ENCODE peak calls at places on chromosomes 1 and 21, in seven cellular contexts. One of them, this sample, is unnamed.

GRCh38 chr1:53572802-53573148 is 113.6 kb downstream of the DMRTB1 start:
- DNase-seq in heart left ventricle: no peak
- DNase-seq in right lobe of liver: no peak
- DNase-seq in mammary epithelial cell: no peak
- DNase-seq in astrocyte of the spinal cord: no peak
- DNase-seq in mucosa of descending colon: no peak
- DNase-seq in foreskin fibroblast: no peak
- DNase-seq in this sample: no peak

GRCh38 chr21:33761104-33762036 is 119.1 kb downstream of the ITSN1 start:
- DNase-seq in heart left ventricle: no peak
- DNase-seq in mucosa of descending colon: no peak
- DNase-seq in foreskin fibroblast: peak
- DNase-seq in astrocyte of the spinal cord: peak
- DNase-seq in mammary epithelial cell: peak
- DNase-seq in right lobe of liver: no peak
- DNase-seq in this sample: no peak

GRCh38 chr21:44482581-44483287 is 27.4 kb downstream of the LRRC3 start:
- DNase-seq in heart left ventricle: no peak
- DNase-seq in foreskin fibroblast: no peak
- DNase-seq in right lobe of liver: peak
- DNase-seq in mammary epithelial cell: no peak
- DNase-seq in astrocyte of the spinal cord: no peak
- DNase-seq in mucosa of descending colon: no peak
- DNase-seq in this sample: no peak

GRCh38 chr1:25204797-25205441 is 27.4 kb downstream of the SYF2 start:
- DNase-seq in mammary epithelial cell: peak
- DNase-seq in right lobe of liver: no peak
- DNase-seq in mucosa of descending colon: no peak
- DNase-seq in astrocyte of the spinal cord: peak
- DNase-seq in foreskin fibroblast: peak
- DNase-seq in heart left ventricle: no peak
- DNase-seq in this sample: no peak

GRCh38 chr1:227190321-227190720 is 128.0 kb downstream of the CDC42BPA start:
- DNase-seq in heart left ventricle: no peak
- DNase-seq in mucosa of descending colon: no peak
- DNase-seq in foreskin fibroblast: no peak
- DNase-seq in astrocyte of the spinal cord: no peak
- DNase-seq in right lobe of liver: no peak
- DNase-seq in mammary epithelial cell: no peak
- DNase-seq in this sample: no peak

GRCh38 chr1:243712890-243713425 is 137.1 kb downstream of the AKT3 start:
- DNase-seq in right lobe of liver: no peak
- DNase-seq in mucosa of descending colon: no peak
- DNase-seq in mammary epithelial cell: no peak
- DNase-seq in heart left ventricle: no peak
- DNase-seq in astrocyte of the spinal cord: peak
- DNase-seq in foreskin fibroblast: no peak
- DNase-seq in this sample: no peak

GRCh38 chr1:226480459-226480858 is 68.1 kb upstream of the STUM start:
- DNase-seq in foreskin fibroblast: no peak
- DNase-seq in right lobe of liver: no peak
- DNase-seq in heart left ventricle: no peak
- DNase-seq in astrocyte of the spinal cord: no peak
- DNase-seq in mammary epithelial cell: no peak
- DNase-seq in mucosa of descending colon: no peak
- DNase-seq in this sample: no peak

GRCh38 chr1:81305997-81306452 is 494.7 kb upstream of the ADGRL2 start:
- DNase-seq in right lobe of liver: no peak
- DNase-seq in heart left ventricle: no peak
- DNase-seq in astrocyte of the spinal cord: peak
- DNase-seq in foreskin fibroblast: peak
- DNase-seq in mucosa of descending colon: no peak
- DNase-seq in mammary epithelial cell: peak
- DNase-seq in this sample: no peak

GRCh38 chr21:45548711-45549491 is 6.7 kb upstream of the SLC19A1 start:
- DNase-seq in mucosa of descending colon: no peak
- DNase-seq in heart left ventricle: no peak
- DNase-seq in mammary epithelial cell: no peak
- DNase-seq in foreskin fibroblast: no peak
- DNase-seq in astrocyte of the spinal cord: no peak
- DNase-seq in right lobe of liver: peak
- DNase-seq in this sample: no peak

GRCh38 chr1:152533327-152533938 is 19.2 kb downstream of the CRCT1 start:
- DNase-seq in heart left ventricle: no peak
- DNase-seq in foreskin fibroblast: no peak
- DNase-seq in astrocyte of the spinal cord: peak
- DNase-seq in right lobe of liver: peak
- DNase-seq in mammary epithelial cell: peak
- DNase-seq in mucosa of descending colon: no peak
- DNase-seq in this sample: no peak

GRCh38 chr1:233613252-233614172 is at the start of gene KCNK1:
- DNase-seq in heart left ventricle: peak
- DNase-seq in astrocyte of the spinal cord: peak
- DNase-seq in mucosa of descending colon: peak
- DNase-seq in mammary epithelial cell: peak
- DNase-seq in foreskin fibroblast: peak
- DNase-seq in right lobe of liver: peak
- DNase-seq in this sample: no peak

GRCh38 chr1:52225174-52225573 is 83.3 kb downstream of the ZFYVE9 start:
- DNase-seq in astrocyte of the spinal cord: no peak
- DNase-seq in right lobe of liver: no peak
- DNase-seq in mammary epithelial cell: no peak
- DNase-seq in mucosa of descending colon: no peak
- DNase-seq in heart left ventricle: no peak
- DNase-seq in foreskin fibroblast: no peak
- DNase-seq in this sample: no peak

GRCh38 chr21:27572681-27573080 is 605.8 kb upstream of the ADAMTS5 start:
- DNase-seq in mammary epithelial cell: peak
- DNase-seq in mucosa of descending colon: no peak
- DNase-seq in right lobe of liver: no peak
- DNase-seq in astrocyte of the spinal cord: peak
- DNase-seq in heart left ventricle: no peak
- DNase-seq in foreskin fibroblast: peak
- DNase-seq in this sample: no peak

GRCh38 chr1:33537885-33538284 is 65.4 kb downstream of the ZSCAN20 start:
- DNase-seq in mammary epithelial cell: no peak
- DNase-seq in astrocyte of the spinal cord: no peak
- DNase-seq in right lobe of liver: no peak
- DNase-seq in foreskin fibroblast: no peak
- DNase-seq in heart left ventricle: no peak
- DNase-seq in mucosa of descending colon: no peak
- DNase-seq in this sample: no peak

DNA sequence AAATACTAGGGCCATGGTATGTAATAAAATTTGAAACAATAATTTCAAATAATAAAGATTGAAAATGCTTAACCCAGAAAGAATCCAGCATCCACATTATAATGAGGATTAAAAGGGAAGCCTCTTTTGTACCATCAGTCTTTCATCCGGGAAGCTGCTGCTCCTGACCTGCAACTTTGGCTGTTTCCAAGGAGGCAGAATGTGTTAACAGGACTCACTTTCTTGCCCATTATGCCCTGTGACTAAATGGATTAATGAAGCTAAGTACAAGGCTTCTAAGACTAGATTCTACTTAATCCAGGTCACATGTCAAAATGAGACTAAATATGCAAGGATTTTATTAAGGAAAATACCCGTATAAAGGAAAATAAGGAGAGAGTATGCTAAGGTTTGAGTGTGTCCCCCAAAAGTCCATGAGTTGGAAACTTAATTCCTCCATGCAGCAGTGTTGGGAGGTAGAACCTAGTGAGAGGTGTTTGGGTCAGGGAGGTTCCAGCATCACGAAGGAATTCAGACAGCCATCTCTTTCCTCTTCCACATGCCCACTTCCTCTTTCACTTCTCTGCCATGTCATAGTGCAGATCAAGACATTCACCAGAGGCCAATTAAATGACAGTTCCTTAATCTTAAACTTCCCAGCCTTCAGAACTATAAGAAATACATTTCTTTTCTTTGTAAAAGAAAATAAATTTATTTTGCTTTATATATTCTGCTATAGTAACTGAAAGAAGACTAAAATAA is 27.7 kb downstream of the FMO2 start:
- DNase-seq in foreskin fibroblast: no peak
- DNase-seq in astrocyte of the spinal cord: no peak
- DNase-seq in mucosa of descending colon: no peak
- DNase-seq in mammary epithelial cell: no peak
- DNase-seq in heart left ventricle: no peak
- DNase-seq in right lobe of liver: no peak
- DNase-seq in this sample: no peak
- TF ChIP-seq CTCF in foreskin fibroblast: no peak
- TF ChIP-seq CTCF in astrocyte of the spinal cord: no peak
- TF ChIP-seq CTCF in mucosa of descending colon: no peak
- TF ChIP-seq CTCF in mammary epithelial cell: no peak
- TF ChIP-seq CTCF in heart left ventricle: no peak
- TF ChIP-seq CTCF in right lobe of liver: no peak
- TF ChIP-seq CTCF in this sample: no peak

GRCh38 chr1:201260236-201260591 is 23.1 kb upstream of the PKP1 start:
- DNase-seq in mucosa of descending colon: no peak
- DNase-seq in heart left ventricle: no peak
- DNase-seq in astrocyte of the spinal cord: no peak
- DNase-seq in foreskin fibroblast: no peak
- DNase-seq in mammary epithelial cell: no peak
- DNase-seq in right lobe of liver: no peak
- DNase-seq in this sample: no peak
- H3K4me3 ChIP-seq in mucosa of descending colon: no peak
- H3K4me3 ChIP-seq in heart left ventricle: no peak
- H3K4me3 ChIP-seq in astrocyte of the spinal cord: no peak
- H3K4me3 ChIP-seq in foreskin fibroblast: peak
- H3K4me3 ChIP-seq in mammary epithelial cell: no peak
- H3K4me3 ChIP-seq in right lobe of liver: no peak
- H3K4me3 ChIP-seq in this sample: no peak

DNA sequence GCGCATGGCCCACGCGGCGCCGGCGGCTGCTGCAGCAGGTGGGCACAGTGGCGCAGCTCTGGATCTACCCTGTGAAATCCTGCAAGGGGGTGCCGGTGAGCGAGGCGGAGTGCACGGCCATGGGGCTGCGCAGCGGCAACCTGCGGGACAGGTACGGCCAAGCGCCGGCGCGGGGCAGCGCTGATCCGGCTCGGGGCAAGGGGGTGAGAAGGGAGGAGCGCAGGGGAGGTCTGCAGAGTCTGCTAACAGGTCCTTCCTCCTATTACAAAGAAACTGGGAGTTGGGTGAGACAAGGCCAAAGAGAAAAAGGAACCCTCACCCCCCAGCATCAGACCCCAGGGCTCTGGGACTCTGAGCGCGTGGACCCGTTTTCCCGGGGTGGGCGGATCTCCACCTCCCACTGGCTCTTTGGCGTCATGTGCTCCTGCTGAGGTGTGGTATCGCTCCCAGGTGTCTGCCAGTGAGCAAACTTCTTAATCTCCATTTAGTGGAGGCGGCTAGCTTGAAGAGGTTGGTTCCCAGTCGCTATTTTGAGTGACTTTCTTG is 429 bp downstream of the MTARC1 start:
- DNase-seq in astrocyte of the spinal cord: no peak
- DNase-seq in heart left ventricle: no peak
- DNase-seq in mucosa of descending colon: peak
- DNase-seq in right lobe of liver: peak
- DNase-seq in foreskin fibroblast: no peak
- DNase-seq in mammary epithelial cell: peak
- DNase-seq in this sample: no peak
- TF ChIP-seq CTCF in astrocyte of the spinal cord: no peak
- TF ChIP-seq CTCF in heart left ventricle: no peak
- TF ChIP-seq CTCF in mucosa of descending colon: no peak
- TF ChIP-seq CTCF in right lobe of liver: no peak
- TF ChIP-seq CTCF in foreskin fibroblast: no peak
- TF ChIP-seq CTCF in mammary epithelial cell: no peak
- TF ChIP-seq CTCF in this sample: no peak

GRCh38 chr1:8463144-8463927 is 145.4 kb downstream of the SLC45A1 start:
- DNase-seq in heart left ventricle: no peak
- DNase-seq in mucosa of descending colon: no peak
- DNase-seq in right lobe of liver: no peak
- DNase-seq in astrocyte of the spinal cord: peak
- DNase-seq in mammary epithelial cell: no peak
- DNase-seq in foreskin fibroblast: peak
- DNase-seq in this sample: no peak
- H3K4me3 ChIP-seq in heart left ventricle: peak
- H3K4me3 ChIP-seq in mucosa of descending colon: no peak
- H3K4me3 ChIP-seq in right lobe of liver: no peak
- H3K4me3 ChIP-seq in astrocyte of the spinal cord: no peak
- H3K4me3 ChIP-seq in mammary epithelial cell: no peak
- H3K4me3 ChIP-seq in foreskin fibroblast: peak
- H3K4me3 ChIP-seq in this sample: no peak

GRCh38 chr1:22747021-22747734 is 36.5 kb downstream of the EPHB2 start:
- DNase-seq in astrocyte of the spinal cord: peak
- DNase-seq in heart left ventricle: no peak
- DNase-seq in foreskin fibroblast: peak
- DNase-seq in mucosa of descending colon: no peak
- DNase-seq in right lobe of liver: no peak
- DNase-seq in mammary epithelial cell: peak
- DNase-seq in this sample: no peak
- TF ChIP-seq CTCF in astrocyte of the spinal cord: no peak
- TF ChIP-seq CTCF in heart left ventricle: no peak
- TF ChIP-seq CTCF in foreskin fibroblast: no peak
- TF ChIP-seq CTCF in mucosa of descending colon: no peak
- TF ChIP-seq CTCF in right lobe of liver: no peak
- TF ChIP-seq CTCF in mammary epithelial cell: no peak
- TF ChIP-seq CTCF in this sample: no peak

DNA sequence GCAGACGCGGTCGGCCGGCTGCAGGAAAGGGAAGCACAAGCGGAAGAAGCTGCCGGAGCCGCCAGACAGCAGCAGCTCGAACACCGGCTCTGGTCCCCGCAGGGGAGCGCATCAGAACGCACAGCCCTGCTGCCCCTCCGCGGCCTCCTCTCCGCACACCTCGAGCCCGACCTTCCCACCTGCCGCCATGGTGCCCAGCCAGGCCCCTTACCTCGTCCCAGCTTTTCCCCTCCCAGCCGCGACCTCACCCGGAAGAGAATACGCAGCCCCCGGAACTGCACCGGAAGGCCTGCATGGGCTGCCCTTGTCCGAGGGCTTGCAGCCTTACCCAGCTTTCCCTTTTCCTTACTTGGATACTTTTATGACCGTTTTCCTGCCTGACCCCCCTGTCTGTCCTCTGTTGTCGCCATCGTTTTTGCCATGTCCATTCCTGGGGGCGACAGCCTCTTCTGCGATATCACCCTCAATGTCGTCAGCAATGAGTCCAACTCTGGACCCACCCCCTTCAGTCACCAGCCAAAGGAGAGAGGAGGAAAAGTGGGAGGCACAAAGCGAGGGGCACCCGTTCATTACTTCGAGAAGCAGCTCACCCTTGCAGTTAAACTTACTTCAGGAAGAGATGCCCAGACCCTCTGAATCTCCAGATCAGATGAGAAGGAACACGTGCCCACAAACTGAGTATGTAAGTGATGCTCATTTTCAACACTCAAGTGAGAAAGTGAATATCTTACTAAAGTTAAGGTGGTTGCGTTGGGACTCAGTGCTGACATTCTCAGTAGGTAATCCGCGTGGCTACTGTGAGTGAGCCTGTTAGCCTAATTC is 25.5 kb downstream of the UTS2 start:
- DNase-seq in heart left ventricle: peak
- DNase-seq in mucosa of descending colon: no peak
- DNase-seq in astrocyte of the spinal cord: no peak
- DNase-seq in mammary epithelial cell: no peak
- DNase-seq in right lobe of liver: no peak
- DNase-seq in foreskin fibroblast: peak
- DNase-seq in this sample: no peak
- H3K4me3 ChIP-seq in heart left ventricle: peak
- H3K4me3 ChIP-seq in mucosa of descending colon: no peak
- H3K4me3 ChIP-seq in astrocyte of the spinal cord: peak
- H3K4me3 ChIP-seq in mammary epithelial cell: no peak
- H3K4me3 ChIP-seq in right lobe of liver: peak
- H3K4me3 ChIP-seq in foreskin fibroblast: no peak
- H3K4me3 ChIP-seq in this sample: peak

This sample was measured in GM12864.